ENCODE peak calls at places on chromosomes 2 and 18, in four cellular contexts. H, K, U and Y are unnamed samples.

GRCh38 chr2:227407601-227408089 is 19.9 kb upstream of the SCYGR1 start:
- DNase-seq in H (peak), K (no peak), U (no peak), Y (no peak)

GRCh38 chr2:43898134-43898957 is 59.6 kb downstream of the ABCG8 start:
- DNase-seq in H (no peak), K (no peak), U (no peak), Y (no peak)

GRCh38 chr18:36066001-36066400 is 1.4 kb downstream of the RPRD1A start:
- DNase-seq in H (no peak), K (no peak), U (no peak), Y (no peak)

GRCh38 chr18:28065031-28065792 is 111.7 kb downstream of the CDH2 start:
- DNase-seq in H (no peak), K (no peak), U (no peak), Y (no peak)

GRCh38 chr2:181239400-181239799 is 217.8 kb upstream of the ITGA4 start:
- DNase-seq in H (no peak), K (no peak), U (no peak), Y (no peak)

GRCh38 chr18:61285777-61286176 is 47.5 kb upstream of the CDH20 start:
- DNase-seq in H (no peak), K (no peak), U (no peak), Y (no peak)

GRCh38 chr2:217954971-217955740 is 47.6 kb downstream of the TNS1 start:
- DNase-seq in H (peak), K (no peak), U (no peak), Y (no peak)

GRCh38 chr2:7358865-7359264 is 441.7 kb downstream of the RNF144A start:
- DNase-seq in H (no peak), K (no peak), U (no peak), Y (no peak)

GRCh38 chr18:8865934-8866333 is 160.6 kb downstream of the MTCL1 start:
- DNase-seq in H (no peak), K (no peak), U (no peak), Y (no peak)

GRCh38 chr2:72000110-72000509 is 147.6 kb downstream of the CYP26B1 start:
- DNase-seq in H (no peak), K (peak), U (no peak), Y (no peak)

GRCh38 chr18:75221902-75222301 is 11.3 kb downstream of the TSHZ1 start:
- DNase-seq in H (no peak), K (no peak), U (no peak), Y (no peak)

DNA sequence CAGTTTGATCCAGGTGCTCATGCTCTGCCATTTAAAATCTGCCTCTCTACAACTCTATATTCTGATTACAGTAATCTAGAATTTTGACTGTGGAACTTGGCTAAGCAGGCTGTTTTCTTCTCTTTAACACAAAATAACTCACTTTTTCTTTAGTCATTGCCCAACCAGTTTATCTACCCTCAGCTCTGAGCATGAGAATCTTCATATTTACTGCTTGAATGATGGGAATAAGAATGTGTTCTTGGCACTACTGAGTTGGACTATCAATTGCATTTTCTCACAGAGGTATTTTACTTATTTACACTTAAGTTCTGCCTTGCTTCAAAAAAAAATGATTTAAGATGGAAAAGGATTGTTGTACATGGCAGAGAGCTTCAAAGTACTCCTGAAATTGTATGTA is 301.1 kb downstream of the CCDC85A start:
- DNase-seq in H (no peak), K (no peak), U (no peak), Y (no peak)
- TF ChIP-seq CTCF in H (no peak), K (no peak), U (no peak), Y (no peak)

DNA sequence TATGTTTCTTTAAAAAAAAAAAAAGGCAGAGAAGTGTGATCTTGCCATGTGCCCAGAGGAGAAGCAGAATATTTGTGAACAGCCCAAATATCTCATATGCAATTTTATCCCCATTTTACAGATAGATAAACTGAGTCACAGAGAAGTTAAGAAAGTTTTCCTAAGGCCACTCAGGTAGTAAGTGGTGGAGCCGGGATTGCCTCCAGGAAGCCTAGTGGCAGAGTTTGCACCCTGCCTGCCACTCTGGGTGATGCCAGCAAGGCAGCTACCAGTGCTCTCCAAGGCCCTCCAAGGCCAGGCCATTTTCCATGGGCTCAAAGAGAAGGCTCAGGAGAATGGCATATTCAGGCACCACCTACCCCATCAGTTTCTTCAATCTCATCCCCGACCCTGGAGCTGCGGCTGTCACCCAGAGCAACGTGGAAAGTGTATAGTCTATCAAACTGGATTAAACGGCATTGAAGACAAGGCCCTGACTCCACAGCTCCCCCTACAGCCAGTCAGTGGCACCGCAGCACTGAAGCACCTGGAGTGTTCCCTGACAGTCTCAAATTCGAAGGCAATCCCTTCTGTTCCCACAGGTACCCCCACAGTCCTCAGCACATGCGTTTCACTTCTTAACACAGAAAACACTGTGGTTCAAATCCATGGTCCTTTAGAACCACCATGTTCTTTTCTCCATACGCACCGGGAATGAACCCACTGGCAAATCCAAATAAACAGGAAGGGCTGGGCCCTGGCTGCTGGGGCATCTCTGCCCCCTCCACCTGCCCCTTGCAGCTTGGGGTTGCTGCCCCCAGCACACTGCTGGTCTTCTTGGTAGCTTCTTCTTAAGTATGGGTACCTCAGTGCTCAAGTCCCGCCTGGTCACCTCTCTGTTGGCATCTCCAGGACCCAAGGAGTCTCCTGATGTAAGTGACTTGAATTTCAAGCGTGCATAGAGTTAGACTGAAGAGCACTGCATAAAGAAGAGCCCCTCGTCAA is 175.3 kb downstream of the INHBB start:
- DNase-seq in H (no peak), K (no peak), U (peak), Y (no peak)
- TF ChIP-seq CTCF in H (peak), K (peak), U (peak), Y (peak)

DNA sequence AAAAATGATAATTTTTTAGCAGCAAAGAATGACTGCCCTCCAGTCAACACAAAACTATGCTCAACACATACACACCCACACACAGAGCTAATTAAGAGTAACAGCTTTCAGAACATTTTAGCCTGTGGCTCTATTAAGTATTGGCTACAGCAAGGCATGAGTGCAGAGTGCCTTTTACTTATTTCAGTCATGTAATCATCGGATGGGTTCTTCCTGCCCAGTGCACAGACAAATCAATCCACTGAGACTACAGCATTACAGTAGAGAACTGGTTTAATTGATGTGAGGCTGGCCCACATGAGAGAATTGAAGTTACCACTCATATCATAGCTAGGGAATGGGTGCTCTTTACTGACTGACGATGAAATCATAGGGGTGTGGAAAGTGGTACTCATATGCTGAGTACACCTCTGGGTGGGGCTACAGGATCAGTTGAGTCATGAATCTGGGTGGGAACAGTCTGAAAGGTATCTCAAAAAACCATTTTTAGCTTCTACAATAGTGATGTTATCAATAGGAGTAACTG is 241.0 kb downstream of the FSIP2 start:
- DNase-seq in H (no peak), K (no peak), U (no peak), Y (no peak)
- TF ChIP-seq CTCF in H (no peak), K (no peak), U (no peak), Y (no peak)

GRCh38 chr18:25672490-25672889 is 320.5 kb upstream of the ZNF521 start:
- DNase-seq in H (no peak), K (no peak), U (peak), Y (no peak)
- TF ChIP-seq CTCF in H (no peak), K (no peak), U (peak), Y (peak)

GRCh38 chr2:26537069-26537825 is 59.3 kb upstream of the OTOF start:
- DNase-seq in H (no peak), K (no peak), U (no peak), Y (no peak)
- TF ChIP-seq CTCF in H (no peak), K (no peak), U (no peak), Y (no peak)